ENCODE peak calls at places on chromosomes 11 and 22, in six cellular contexts. D is hepatocyte, S is PC-9, R is fibroblast of lung, F is GM23338, H is GM23248. W is an unnamed sample.

GRCh38 chr11:504053-504993 is 2.7 kb downstream of the RNH1 start:
- DNase-seq in D (peak), S (no peak), R (peak), F (peak), H (peak), W (no peak)

GRCh38 chr22:37043828-37044538 is 7.6 kb upstream of the KCTD17 start:
- DNase-seq in D (peak), S (peak), R (peak), F (peak), H (peak), W (peak)

GRCh38 chr11:19628018-19628417 is 84.6 kb upstream of the NAV2 start:
- DNase-seq in D (no peak), S (no peak), R (peak), F (no peak), H (peak), W (no peak)

GRCh38 chr11:1150769-1151365 is 6.9 kb upstream of the MUC5AC start:
- DNase-seq in D (peak), S (peak), R (peak), F (no peak), H (peak), W (no peak)

GRCh38 chr22:28426346-28427132 is 253.1 kb downstream of the TTC28 start:
- DNase-seq in D (no peak), S (no peak), R (peak), F (no peak), H (peak), W (peak)

GRCh38 chr11:83019888-83020579 is 51.7 kb downstream of the RAB30 start:
- DNase-seq in D (no peak), S (no peak), R (no peak), F (peak), H (no peak), W (no peak)

GRCh38 chr22:42022162-42022847 is 23.7 kb downstream of the WBP2NL start:
- DNase-seq in D (peak), S (peak), R (no peak), F (no peak), H (no peak), W (no peak)

GRCh38 chr22:30381250-30381649 is 6.0 kb downstream of the RNF215 start:
- DNase-seq in D (no peak), S (no peak), R (no peak), F (no peak), H (no peak), W (no peak)

GRCh38 chr11:40241524-40242037 is 1217.9 kb downstream of the LRRC4C start:
- DNase-seq in D (peak), S (no peak), R (peak), F (no peak), H (no peak), W (no peak)

GRCh38 chr11:12106501-12106900 is 3.9 kb upstream of the MICAL2 start:
- DNase-seq in D (no peak), S (no peak), R (no peak), F (no peak), H (no peak), W (no peak)

GRCh38 chr11:108672113-108672512 is 7.2 kb downstream of the DDX10 start:
- DNase-seq in D (no peak), S (no peak), R (peak), F (peak), H (peak), W (no peak)

GRCh38 chr11:13535819-13536218 is 40.0 kb upstream of the PTH start:
- DNase-seq in D (no peak), S (no peak), R (no peak), F (peak), H (peak), W (peak)

GRCh38 chr11:203945-204586 is 3.1 kb downstream of the BET1L start:
- DNase-seq in D (no peak), S (no peak), R (no peak), F (no peak), H (no peak), W (no peak)

GRCh38 chr11:99513368-99513767 is 492.6 kb downstream of the CNTN5 start:
- DNase-seq in D (no peak), S (no peak), R (peak), F (no peak), H (no peak), W (no peak)

GRCh38 chr11:20668844-20669832 is at the start of gene NELL1:
- DNase-seq in D (peak), S (no peak), R (no peak), F (peak), H (no peak), W (no peak)
- TF ChIP-seq EZH2 in D (peak), S (no peak), R (peak), F (peak), H (peak), W (peak)

GRCh38 chr11:132206993-132207392 is 836.6 kb downstream of the NTM start:
- DNase-seq in D (no peak), S (no peak), R (no peak), F (no peak), H (no peak), W (no peak)
- TF ChIP-seq EZH2 in D (no peak), S (no peak), R (no peak), F (no peak), H (no peak), W (no peak)

GRCh38 chr11:128548655-128549255 is 38.6 kb downstream of the ETS1 start:
- DNase-seq in D (peak), S (no peak), R (peak), F (peak), H (peak), W (no peak)
- TF ChIP-seq EZH2 in D (no peak), S (no peak), R (no peak), F (no peak), H (no peak), W (no peak)

DNA sequence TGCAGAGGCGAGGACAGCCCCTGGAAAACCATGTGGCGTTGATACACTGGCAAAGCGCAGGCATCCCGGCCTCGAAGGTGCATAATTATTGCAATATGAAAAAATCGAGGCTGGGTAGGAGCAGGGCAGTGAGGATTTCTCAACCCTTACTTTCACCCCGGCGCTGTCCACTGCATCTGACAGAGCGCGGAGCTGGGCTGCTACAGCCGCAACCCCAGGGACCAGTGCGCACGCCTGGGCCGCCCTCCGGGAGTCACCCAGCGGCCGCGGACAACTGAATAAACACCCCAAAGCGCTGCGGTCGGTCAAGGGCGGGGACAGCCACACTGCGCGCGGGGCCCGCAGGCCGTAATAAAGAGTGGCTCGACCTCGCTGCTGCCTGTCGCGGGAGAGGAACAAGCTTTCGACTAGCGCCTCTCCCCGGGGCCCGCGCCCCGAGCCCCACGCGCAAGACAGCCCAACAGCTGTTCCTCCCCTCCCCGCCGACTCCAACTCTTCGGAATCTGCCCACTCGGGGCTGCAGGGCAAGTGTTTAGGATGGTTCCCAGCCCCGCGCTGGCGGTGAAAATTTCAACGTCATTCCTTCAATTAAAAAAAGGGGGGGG is 3.6 kb upstream of the WT1 start:
- DNase-seq in D (no peak), S (no peak), R (no peak), F (peak), H (no peak), W (no peak)
- TF ChIP-seq EZH2 in D (peak), S (no peak), R (peak), F (peak), H (peak), W (no peak)

DNA sequence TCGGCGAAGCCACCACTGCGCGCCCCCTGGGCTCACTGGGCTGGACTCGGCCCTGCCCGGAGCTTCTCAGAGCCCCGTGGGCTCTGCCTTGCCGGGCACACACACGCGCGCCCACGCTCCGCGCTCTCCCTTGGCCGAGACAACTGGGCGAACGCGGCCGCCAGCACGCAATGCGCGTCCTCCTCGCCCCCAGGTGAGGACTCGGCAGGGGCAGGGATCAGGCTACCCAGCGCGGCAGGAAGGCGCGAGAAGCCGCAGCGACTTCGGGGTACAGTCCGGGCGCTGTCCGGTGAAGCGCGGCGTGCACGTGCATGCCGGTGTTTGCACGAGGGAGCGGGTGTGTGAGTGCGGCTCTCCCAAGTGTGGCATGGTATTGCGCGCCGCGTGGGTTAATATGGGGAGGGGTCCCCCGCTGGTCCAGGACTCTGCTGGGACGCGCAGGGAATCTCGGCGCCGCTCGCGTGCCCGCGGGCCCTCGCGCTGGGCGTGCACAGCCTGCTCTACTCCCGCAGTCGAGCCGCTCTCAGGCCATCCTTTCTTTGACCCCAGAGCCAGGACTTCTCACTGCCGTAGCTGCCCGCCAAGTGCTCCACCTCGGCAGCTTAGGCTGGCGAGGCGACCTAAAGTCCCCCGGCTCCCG is 5.5 kb downstream of the WNT7B start:
- DNase-seq in D (no peak), S (no peak), R (peak), F (peak), H (peak), W (no peak)
- TF ChIP-seq EZH2 in D (peak), S (no peak), R (peak), F (peak), H (peak), W (no peak)

GRCh38 chr11:67057410-67057757 is 737 bp downstream of the RHOD start:
- DNase-seq in D (no peak), S (no peak), R (peak), F (no peak), H (peak), W (no peak)

GRCh38 chr11:67055812-67056211 is 835 bp upstream of the RHOD start:
- DNase-seq in D (peak), S (peak), R (peak), F (no peak), H (peak), W (no peak)

GRCh38 chr11:67056640-67057409 is at the start of gene RHOD:
- DNase-seq in D (peak), S (peak), R (peak), F (peak), H (peak), W (no peak)

GRCh38 chr11:67054851-67055523 is 1.7 kb upstream of the RHOD start:
- DNase-seq in D (peak), S (peak), R (peak), F (no peak), H (peak), W (peak)

GRCh38 chr11:67056267-67056639 is 394 bp upstream of the RHOD start:
- DNase-seq in D (no peak), S (peak), R (no peak), F (no peak), H (no peak), W (no peak)
- TF ChIP-seq EZH2 in D (no peak), S (no peak), R (no peak), F (no peak), H (no peak), W (no peak)

GRCh38 chr11:123616505-123617198 is 37.8 kb downstream of the SCN3B start:
- DNase-seq in D (peak), S (no peak), R (peak), F (no peak), H (peak), W (no peak)
- TF ChIP-seq EZH2 in D (no peak), S (no peak), R (no peak), F (no peak), H (no peak), W (no peak)

DNA sequence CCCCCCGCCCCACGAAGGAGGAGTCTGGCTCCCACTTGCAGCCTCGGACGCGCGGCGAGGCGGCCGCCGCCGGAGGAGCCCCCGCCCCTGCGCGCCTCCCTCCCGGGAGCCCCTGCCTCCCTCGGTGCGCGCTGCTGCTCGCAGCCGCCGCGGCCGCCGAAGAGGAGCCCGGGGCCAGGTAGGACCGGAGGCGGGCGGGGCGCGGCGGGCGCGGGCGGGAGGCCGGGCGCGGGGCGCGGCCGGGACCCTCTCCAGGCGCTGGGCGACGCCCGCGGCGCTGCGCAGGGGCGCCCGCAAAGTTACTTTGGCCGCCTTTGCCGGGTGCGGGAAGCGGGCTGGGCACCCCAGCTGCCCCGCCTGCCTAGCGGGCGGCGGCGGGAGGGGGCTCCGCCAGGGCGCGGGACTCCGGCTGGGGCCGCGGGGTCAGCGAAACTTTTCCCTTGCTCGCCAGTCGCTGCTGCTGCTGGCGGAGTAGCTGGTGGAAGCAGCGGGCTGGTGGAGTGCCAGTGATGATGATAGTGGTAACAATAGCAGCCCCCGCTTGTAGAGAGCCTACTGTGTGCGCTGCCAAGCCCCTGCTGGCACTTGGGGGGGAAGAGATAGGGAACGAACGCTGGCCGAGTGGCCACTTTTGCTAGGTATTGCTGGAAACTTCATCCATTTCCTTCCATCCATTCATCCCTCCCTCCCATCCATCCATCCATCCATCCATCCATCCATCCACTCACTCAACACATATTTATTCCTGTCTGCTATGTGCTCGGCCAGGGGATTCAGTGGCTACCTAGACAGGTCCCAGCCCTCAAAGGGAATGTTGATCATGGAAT is at the start of gene MPPED1:
- DNase-seq in D (no peak), S (no peak), R (no peak), F (peak), H (no peak), W (no peak)
- TF ChIP-seq EZH2 in D (peak), S (no peak), R (peak), F (peak), H (peak), W (no peak)